ENCODE peak calls at places on chromosomes 13 and 19, in five cellular contexts. F is head of caudate nucleus; I is T-cell; J is activated T-helper 1 cell treated with anti-CD3 and anti-CD28 coated beads, Interleukin-2, amount 50 U/mL, for 16 hours; U is RPMI8226. C is an unnamed sample.

GRCh38 chr19:29622191-29623070 is 16.3 kb downstream of the POP4 start:
- DNase-seq in U (no peak), J (no peak), I (peak), F (no peak), C (no peak)

GRCh38 chr13:54226866-54227265 is 1198.3 kb downstream of the OLFM4 start:
- DNase-seq in F (peak), U (no peak), I (no peak), J (no peak), C (no peak)

GRCh38 chr13:94154362-94154761 is 325.1 kb downstream of the DCT start:
- DNase-seq in I (no peak), U (no peak), J (no peak), F (no peak), C (no peak)

GRCh38 chr13:43054803-43055802 is 31.7 kb downstream of the DNAJC15 start:
- DNase-seq in U (peak), J (no peak), F (no peak), I (peak), C (no peak)

GRCh38 chr13:44470623-44471562 is 97.3 kb downstream of the SERP2 start:
- DNase-seq in F (no peak), U (peak), I (no peak), J (no peak), C (peak)

GRCh38 chr19:13781547-13781946 is 7.3 kb downstream of the C19orf53 start:
- DNase-seq in I (no peak), F (peak), U (no peak), J (no peak), C (peak)

GRCh38 chr19:38395381-38396127 is 7.1 kb downstream of the SPRED3 start:
- DNase-seq in U (no peak), J (no peak), F (no peak), I (peak), C (no peak)

GRCh38 chr19:14871619-14872230 is 14.2 kb downstream of the OR7A17 start:
- DNase-seq in U (peak), F (no peak), J (no peak), I (no peak), C (peak)

GRCh38 chr19:39499082-39499642 is 415 bp downstream of the DLL3 start:
- DNase-seq in F (no peak), I (no peak), U (peak), J (no peak), C (no peak)

GRCh38 chr13:26327905-26328304 is 74.0 kb downstream of the CDK8 start:
- DNase-seq in I (no peak), U (no peak), F (no peak), J (no peak), C (no peak)

GRCh38 chr13:31045621-31046081 is 113.2 kb downstream of the TEX26 start:
- DNase-seq in U (no peak), J (peak), I (peak), F (no peak), C (no peak)

GRCh38 chr19:679418-680286 is 3.5 kb downstream of the FSTL3 start:
- DNase-seq in F (peak), U (peak), J (no peak), I (no peak), C (no peak)

GRCh38 chr19:34669305-34669704 is 7.7 kb downstream of the SCGB2B2 start:
- DNase-seq in U (no peak), I (no peak), J (no peak), F (no peak), C (no peak)

GRCh38 chr19:10389863-10390262 is 9.5 kb upstream of the TYK2 start:
- DNase-seq in I (no peak), F (no peak), J (no peak), U (peak), C (no peak)

GRCh38 chr19:52935434-52935833 is 12.2 kb upstream of the ZNF888 start:
- DNase-seq in U (no peak), J (no peak), F (no peak), I (no peak), C (no peak)

GRCh38 chr19:1163934-1164683 is 10.0 kb downstream of the SBNO2 start:
- DNase-seq in F (no peak), U (no peak), J (no peak), I (no peak), C (peak)

GRCh38 chr19:10364644-10365043 is 15.7 kb downstream of the TYK2 start:
- DNase-seq in U (no peak), J (no peak), I (no peak), F (peak), C (peak)